ENCODE peak calls at places on chromosomes 1 and 21, in four cellular contexts. M, T, I and O are unnamed samples.
A peak's percentile ranks its signal among the peaks of the same experiment; 100 is the strongest.

GRCh38 chr1:151175910-151176309 is at the start of gene TMOD4:
- DNase-seq in I (no peak), T (no peak), M (peak; percentile 83), O (no peak)

GRCh38 chr1:194084755-194085154 is 898.3 kb upstream of the B3GALT2 start:
- DNase-seq in I (no peak), M (no peak), T (no peak), O (no peak)

GRCh38 chr1:56425494-56425860 is 153.9 kb downstream of the PLPP3 start:
- DNase-seq in T (no peak), M (no peak), I (no peak), O (no peak)

GRCh38 chr21:45078877-45079281 is 4.5 kb downstream of the ADARB1 start:
- DNase-seq in I (no peak), T (no peak), M (no peak), O (no peak)

GRCh38 chr1:187383366-187383765 is 554.6 kb downstream of the PLA2G4A start:
- DNase-seq in I (peak; percentile 7), M (no peak), T (no peak), O (no peak)

GRCh38 chr1:173222149-173223030 is 15.3 kb upstream of the TNFSF4 start:
- DNase-seq in M (no peak), I (no peak), T (no peak), O (no peak)

GRCh38 chr1:200429221-200429751 is 19.4 kb upstream of the ZNF281 start:
- DNase-seq in M (no peak), I (peak; percentile 60), T (no peak), O (no peak)

GRCh38 chr21:36710729-36711048 is 11.8 kb downstream of the SIM2 start:
- DNase-seq in M (peak; percentile 52), T (no peak), I (no peak), O (no peak)

GRCh38 chr1:1776672-1777393 is 1.4 kb downstream of the NADK start:
- DNase-seq in I (no peak), M (no peak), T (no peak), O (no peak)

GRCh38 chr1:2403273-2403672 is 9.1 kb downstream of the PEX10 start:
- DNase-seq in T (no peak), M (no peak), I (no peak), O (no peak)

GRCh38 chr1:172398193-172398592 is 22.3 kb upstream of the C1orf105 start:
- DNase-seq in T (no peak), M (no peak), I (no peak), O (no peak)

GRCh38 chr1:76640092-76640491 is 227.2 kb upstream of the ST6GALNAC5 start:
- DNase-seq in I (no peak), M (no peak), T (peak; percentile 29), O (no peak)

GRCh38 chr1:17120962-17121837 is 1.9 kb upstream of the PADI2 start:
- DNase-seq in T (no peak), I (peak; percentile 45), M (peak; percentile 33), O (no peak)

GRCh38 chr1:218584418-218585155 is 239.5 kb downstream of the TGFB2 start:
- DNase-seq in M (no peak), I (no peak), T (peak; percentile 24), O (no peak)

GRCh38 chr1:30416221-30416820 is 307.1 kb downstream of the MATN1 start:
- DNase-seq in T (no peak), M (no peak), I (no peak), O (no peak)

GRCh38 chr21:42190492-42190875 is 28.5 kb upstream of the ABCG1 start:
- DNase-seq in M (no peak), I (no peak), T (no peak), O (no peak)

GRCh38 chr1:53697671-53698380 is 41.1 kb downstream of the GLIS1 start:
- DNase-seq in M (no peak), T (no peak), I (no peak), O (no peak)

GRCh38 chr1:147600119-147601111 is 59.1 kb downstream of the BCL9 start:
- DNase-seq in M (peak; percentile 20), I (peak; percentile 25), T (no peak), O (no peak)

GRCh38 chr1:198171667-198172294 is 15.0 kb downstream of the NEK7 start:
- DNase-seq in T (no peak), M (no peak), I (no peak), O (no peak)

GRCh38 chr21:28699591-28700259 is 293.0 kb downstream of the LTN1 start:
- DNase-seq in M (no peak), I (no peak), T (no peak), O (no peak)

GRCh38 chr1:151293093-151293492 is 11.0 kb downstream of the ZNF687 start:
- DNase-seq in M (no peak), I (no peak), T (no peak), O (no peak)

GRCh38 chr21:33434770-33435360 is 31.7 kb downstream of the IFNGR2 start:
- DNase-seq in M (no peak), I (no peak), T (no peak), O (no peak)

GRCh38 chr1:15007842-15008241 is 145.7 kb upstream of the TMEM51 start:
- DNase-seq in M (no peak), T (no peak), I (no peak), O (no peak)

GRCh38 chr21:45511661-45512431 is 30.4 kb downstream of the SLC19A1 start:
- DNase-seq in M (no peak), T (no peak), I (no peak), O (no peak)

GRCh38 chr1:182428043-182428442 is 21.9 kb upstream of the RGSL1 start:
- DNase-seq in I (no peak), T (no peak), M (no peak), O (no peak)

GRCh38 chr1:203675596-203676347 is 49.1 kb downstream of the ATP2B4 start:
- DNase-seq in M (no peak), T (no peak), I (no peak), O (no peak)

GRCh38 chr1:219788091-219788490 is 140.3 kb downstream of the SLC30A10 start:
- DNase-seq in I (no peak), M (no peak), T (no peak), O (no peak)

GRCh38 chr1:174916846-174917245 is 82.9 kb upstream of the CACYBP start:
- DNase-seq in T (no peak), I (no peak), M (no peak), O (no peak)

GRCh38 chr1:17419626-17420328 is 19.7 kb downstream of the RCC2 start:
- DNase-seq in M (peak; percentile 81), T (no peak), I (no peak), O (no peak)

GRCh38 chr1:30039354-30040080 is 683.9 kb downstream of the MATN1 start:
- DNase-seq in T (no peak), M (no peak), I (peak; percentile 9), O (no peak)

GRCh38 chr1:66048011-66048410 is 255.3 kb downstream of the PDE4B start:
- DNase-seq in I (no peak), M (no peak), T (no peak), O (no peak)

GRCh38 chr1:193626695-193627094 is 440.3 kb upstream of the B3GALT2 start:
- DNase-seq in T (no peak), M (no peak), I (no peak), O (no peak)

GRCh38 chr1:220368352-220369265 is 96.4 kb upstream of the RAB3GAP2 start:
- DNase-seq in M (no peak), T (no peak), I (no peak), O (no peak)

GRCh38 chr1:160004001-160004400 is 27.8 kb downstream of the PIGM start:
- DNase-seq in M (no peak), T (no peak), I (no peak), O (no peak)

GRCh38 chr1:162008799-162009198 is 14.9 kb downstream of the OLFML2B start:
- DNase-seq in T (no peak), M (no peak), I (no peak), O (no peak)

GRCh38 chr1:15158506-15159165 is 5.1 kb downstream of the TMEM51 start:
- DNase-seq in T (no peak), I (peak; percentile 51), M (no peak), O (no peak)

GRCh38 chr1:59976194-59977074 is 49.9 kb upstream of the CYP2J2 start:
- DNase-seq in M (peak; percentile 70), T (peak; percentile 41), I (peak; percentile 16), O (no peak)

GRCh38 chr1:40316595-40317393 is at the start of gene COL9A2:
- DNase-seq in M (no peak), I (peak; percentile 64), T (no peak), O (no peak)

GRCh38 chr1:40314721-40315238 is 2.3 kb downstream of the COL9A2 start:
- DNase-seq in I (peak; percentile 55), T (no peak), M (no peak), O (no peak)

GRCh38 chr1:40317394-40318074 is 448 bp upstream of the COL9A2 start:
- DNase-seq in T (no peak), M (no peak), I (no peak), O (no peak)

GRCh38 chr1:40315239-40315794 is 1.8 kb downstream of the COL9A2 start:
- DNase-seq in M (peak; percentile 93), I (peak; percentile 83), T (peak; percentile 73), O (peak; percentile 59)

GRCh38 chr1:40315795-40316594 is 1.1 kb downstream of the COL9A2 start:
- DNase-seq in M (no peak), T (no peak), I (no peak), O (no peak)
- TF ChIP-seq SIN3A in M (no peak), T (no peak), I (no peak), O (no peak)

GRCh38 chr1:226674892-226675719 is 64.0 kb downstream of the ITPKB start:
- DNase-seq in I (no peak), M (no peak), T (no peak), O (no peak)
- H3K27ac ChIP-seq in I (no peak overlapping the region), M (no peak overlapping the region), T (no peak overlapping the region), O (no peak overlapping the region)

GRCh38 chr1:24338447-24338846 is 19.3 kb downstream of the GRHL3 start:
- DNase-seq in I (no peak), T (no peak), M (no peak), O (no peak)

GRCh38 chr1:24339996-24340395 is 20.8 kb downstream of the GRHL3 start:
- DNase-seq in M (no peak), T (no peak), I (no peak), O (no peak)

GRCh38 chr1:24340770-24341169 is 21.6 kb downstream of the GRHL3 start:
- DNase-seq in I (no peak), M (no peak), T (no peak), O (no peak)

GRCh38 chr1:24343412-24344089 is 24.4 kb downstream of the GRHL3 start:
- DNase-seq in M (no peak), T (no peak), I (no peak), O (no peak)

DNA sequence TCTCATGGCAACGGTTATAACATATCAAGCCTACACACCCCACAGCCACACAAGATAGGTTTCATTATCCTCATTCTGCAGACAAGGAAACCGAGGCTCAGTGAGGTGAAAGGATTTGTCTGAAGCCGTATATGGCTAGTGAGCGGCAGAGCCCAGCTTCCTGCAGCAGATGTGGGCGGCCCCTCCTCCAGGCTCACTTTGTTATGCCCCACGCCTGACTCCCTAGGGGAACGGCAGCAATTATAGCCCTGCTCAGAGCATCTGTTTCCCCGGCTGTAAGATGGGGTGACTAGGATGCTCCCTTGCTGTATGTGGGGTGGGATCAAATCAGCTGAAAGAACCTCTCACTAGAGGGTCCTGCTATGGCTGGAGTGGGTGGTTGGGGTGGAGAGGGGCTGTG is 22.1 kb downstream of the GRHL3 start:
- DNase-seq in I (no peak), M (no peak), T (no peak), O (no peak)
- TF ChIP-seq TCF7L2 in I (no peak), M (no peak), T (no peak), O (no peak)

GRCh38 chr1:116287341-116288200 is 85.5 kb upstream of the ATP1A1 start:
- DNase-seq in I (no peak), M (no peak), T (no peak), O (no peak)
- TF ChIP-seq SIN3A in I (no peak), M (no peak), T (no peak), O (no peak)

GRCh38 chr21:17048974-17049373 is 463.9 kb upstream of the CXADR start:
- DNase-seq in T (no peak), I (no peak), M (no peak), O (no peak)
- H3K27ac ChIP-seq in T (no peak overlapping the region), I (no peak overlapping the region), M (no peak overlapping the region), O (no peak overlapping the region)